ENCODE peak calls at places on chromosome 20, in five cellular contexts. One of them, this sample, is unnamed. For H3K4me1, the result is how much of the 10 kb centered on the place peaks cover.

GRCh38 chr20:47286681-47287080 is 69.8 kb downstream of the ZMYND8 start:
- DNase-seq in OCI-LY7: no peak
- DNase-seq in naive thymus-derived CD4-positive, alpha-beta T cell: no peak
- DNase-seq in endodermal cell: no peak
- DNase-seq in fibroblast of lung: no peak
- DNase-seq in this sample: no peak

GRCh38 chr20:6786548-6786947 is 19.1 kb downstream of the BMP2 start:
- DNase-seq in fibroblast of lung: no peak
- DNase-seq in naive thymus-derived CD4-positive, alpha-beta T cell: no peak
- DNase-seq in OCI-LY7: no peak
- DNase-seq in endodermal cell: no peak
- DNase-seq in this sample: no peak

GRCh38 chr20:24147479-24147878 is 158.9 kb upstream of the GGTLC1 start:
- DNase-seq in fibroblast of lung: no peak
- DNase-seq in OCI-LY7: no peak
- DNase-seq in naive thymus-derived CD4-positive, alpha-beta T cell: no peak
- DNase-seq in endodermal cell: no peak
- DNase-seq in this sample: no peak

GRCh38 chr20:31517373-31517772 is 3.1 kb downstream of the HM13 start:
- DNase-seq in naive thymus-derived CD4-positive, alpha-beta T cell: no peak
- DNase-seq in OCI-LY7: no peak
- DNase-seq in endodermal cell: peak
- DNase-seq in fibroblast of lung: peak
- DNase-seq in this sample: peak

GRCh38 chr20:55333798-55334197 is 671.5 kb downstream of the CBLN4 start:
- DNase-seq in naive thymus-derived CD4-positive, alpha-beta T cell: no peak
- DNase-seq in fibroblast of lung: no peak
- DNase-seq in OCI-LY7: no peak
- DNase-seq in endodermal cell: no peak
- DNase-seq in this sample: no peak

GRCh38 chr20:17992224-17992637 is 23.4 kb downstream of the MGME1 start:
- DNase-seq in fibroblast of lung: no peak
- DNase-seq in endodermal cell: no peak
- DNase-seq in naive thymus-derived CD4-positive, alpha-beta T cell: no peak
- DNase-seq in OCI-LY7: no peak
- DNase-seq in this sample: no peak

GRCh38 chr20:25310921-25311728 is 63.2 kb downstream of the PYGB start:
- DNase-seq in endodermal cell: no peak
- DNase-seq in naive thymus-derived CD4-positive, alpha-beta T cell: no peak
- DNase-seq in fibroblast of lung: peak
- DNase-seq in OCI-LY7: no peak
- DNase-seq in this sample: no peak

GRCh38 chr20:6560978-6561377 is 206.5 kb upstream of the BMP2 start:
- DNase-seq in OCI-LY7: no peak
- DNase-seq in fibroblast of lung: no peak
- DNase-seq in endodermal cell: no peak
- DNase-seq in naive thymus-derived CD4-positive, alpha-beta T cell: no peak
- DNase-seq in this sample: no peak

GRCh38 chr20:11754451-11754850 is 163.2 kb upstream of the BTBD3 start:
- DNase-seq in OCI-LY7: no peak
- DNase-seq in endodermal cell: no peak
- DNase-seq in naive thymus-derived CD4-positive, alpha-beta T cell: no peak
- DNase-seq in fibroblast of lung: no peak
- DNase-seq in this sample: no peak

GRCh38 chr20:3847419-3847940 is 846 bp downstream of the MAVS start:
- DNase-seq in fibroblast of lung: peak
- DNase-seq in endodermal cell: no peak
- DNase-seq in OCI-LY7: peak
- DNase-seq in naive thymus-derived CD4-positive, alpha-beta T cell: no peak
- DNase-seq in this sample: no peak

DNA sequence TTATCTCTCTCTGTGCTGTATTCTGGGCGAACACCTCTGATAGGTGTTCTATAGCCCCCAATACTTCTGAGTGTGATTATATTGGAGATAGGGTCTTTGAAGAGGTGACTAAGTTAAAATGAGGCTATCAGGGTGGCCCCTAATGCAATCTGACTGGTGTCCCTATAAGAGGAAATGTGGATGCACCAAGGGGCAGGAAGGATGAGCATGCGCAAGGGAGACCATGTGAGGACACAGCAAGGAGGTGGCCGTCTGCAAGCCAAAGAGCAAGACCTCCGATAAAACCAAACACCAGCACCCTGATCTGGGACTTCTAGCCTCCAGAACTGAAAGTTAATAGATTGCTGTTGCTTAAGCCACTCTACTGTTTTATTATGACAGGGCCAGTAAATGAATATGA is 69.2 kb downstream of the CHMP4B start:
- DNase-seq in OCI-LY7: no peak
- DNase-seq in endodermal cell: no peak
- DNase-seq in fibroblast of lung: no peak
- DNase-seq in naive thymus-derived CD4-positive, alpha-beta T cell: no peak
- DNase-seq in this sample: no peak
- H3K4me1 ChIP-seq in OCI-LY7: half or more
- H3K4me1 ChIP-seq in endodermal cell: under half
- H3K4me1 ChIP-seq in fibroblast of lung: under half
- H3K4me1 ChIP-seq in naive thymus-derived CD4-positive, alpha-beta T cell: under half
- H3K4me1 ChIP-seq in this sample: under half

GRCh38 chr20:63701329-63702035 is 5.0 kb downstream of the TNFRSF6B start:
- DNase-seq in naive thymus-derived CD4-positive, alpha-beta T cell: no peak
- DNase-seq in endodermal cell: no peak
- DNase-seq in OCI-LY7: no peak
- DNase-seq in fibroblast of lung: no peak
- DNase-seq in this sample: no peak

GRCh38 chr20:63699466-63700198 is 3.2 kb downstream of the TNFRSF6B start:
- DNase-seq in fibroblast of lung: no peak
- DNase-seq in naive thymus-derived CD4-positive, alpha-beta T cell: no peak
- DNase-seq in endodermal cell: peak
- DNase-seq in OCI-LY7: no peak
- DNase-seq in this sample: peak

GRCh38 chr20:63698739-63699465 is 2.5 kb downstream of the TNFRSF6B start:
- DNase-seq in endodermal cell: peak
- DNase-seq in OCI-LY7: no peak
- DNase-seq in fibroblast of lung: peak
- DNase-seq in naive thymus-derived CD4-positive, alpha-beta T cell: no peak
- DNase-seq in this sample: no peak

GRCh38 chr20:63701051-63701328 is 4.5 kb downstream of the TNFRSF6B start:
- DNase-seq in naive thymus-derived CD4-positive, alpha-beta T cell: no peak
- DNase-seq in endodermal cell: no peak
- DNase-seq in OCI-LY7: no peak
- DNase-seq in fibroblast of lung: no peak
- DNase-seq in this sample: no peak

GRCh38 chr20:63700199-63701050 is 4.0 kb downstream of the TNFRSF6B start:
- DNase-seq in OCI-LY7: no peak
- DNase-seq in fibroblast of lung: no peak
- DNase-seq in naive thymus-derived CD4-positive, alpha-beta T cell: no peak
- DNase-seq in endodermal cell: no peak
- DNase-seq in this sample: no peak
- H3K4me1 ChIP-seq in OCI-LY7: under half
- H3K4me1 ChIP-seq in fibroblast of lung: under half
- H3K4me1 ChIP-seq in naive thymus-derived CD4-positive, alpha-beta T cell: under half
- H3K4me1 ChIP-seq in endodermal cell: under half
- H3K4me1 ChIP-seq in this sample: half or more

GRCh38 chr20:58557713-58558335 is 42.6 kb upstream of the APCDD1L start:
- DNase-seq in endodermal cell: no peak
- DNase-seq in naive thymus-derived CD4-positive, alpha-beta T cell: no peak
- DNase-seq in fibroblast of lung: no peak
- DNase-seq in OCI-LY7: no peak
- DNase-seq in this sample: no peak
- H3K4me1 ChIP-seq in endodermal cell: under half
- H3K4me1 ChIP-seq in naive thymus-derived CD4-positive, alpha-beta T cell: under half
- H3K4me1 ChIP-seq in fibroblast of lung: under half
- H3K4me1 ChIP-seq in OCI-LY7: under half
- H3K4me1 ChIP-seq in this sample: under half

DNA sequence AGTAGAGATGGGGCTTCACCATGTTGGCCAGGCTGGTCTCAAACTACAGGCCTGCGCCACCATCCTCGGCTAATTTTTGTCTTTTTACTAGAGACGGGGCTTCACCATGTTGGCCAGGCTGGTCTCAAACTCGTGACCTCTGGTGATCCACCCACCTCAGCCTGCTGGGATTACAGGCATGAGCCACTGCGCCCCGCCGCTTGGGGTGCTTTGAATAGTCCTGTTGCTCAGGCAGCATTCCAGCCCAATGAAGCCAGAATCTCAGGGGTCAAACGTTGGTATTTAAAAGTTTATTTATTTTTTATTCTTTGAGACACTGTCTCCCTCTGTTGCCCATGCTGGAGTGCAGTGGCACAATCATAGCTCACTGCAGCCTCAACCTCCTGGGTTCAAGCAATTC is 11.3 kb downstream of the MOCS3 start:
- DNase-seq in OCI-LY7: no peak
- DNase-seq in naive thymus-derived CD4-positive, alpha-beta T cell: no peak
- DNase-seq in endodermal cell: no peak
- DNase-seq in fibroblast of lung: no peak
- DNase-seq in this sample: no peak
- H3K4me1 ChIP-seq in OCI-LY7: under half
- H3K4me1 ChIP-seq in naive thymus-derived CD4-positive, alpha-beta T cell: under half
- H3K4me1 ChIP-seq in endodermal cell: under half
- H3K4me1 ChIP-seq in fibroblast of lung: under half
- H3K4me1 ChIP-seq in this sample: under half

GRCh38 chr20:43944653-43945235 is 30.1 kb downstream of the TOX2 start:
- DNase-seq in OCI-LY7: no peak
- DNase-seq in endodermal cell: no peak
- DNase-seq in naive thymus-derived CD4-positive, alpha-beta T cell: no peak
- DNase-seq in fibroblast of lung: no peak
- DNase-seq in this sample: no peak
- H3K4me1 ChIP-seq in OCI-LY7: under half
- H3K4me1 ChIP-seq in endodermal cell: under half
- H3K4me1 ChIP-seq in naive thymus-derived CD4-positive, alpha-beta T cell: under half
- H3K4me1 ChIP-seq in fibroblast of lung: under half
- H3K4me1 ChIP-seq in this sample: under half

DNA sequence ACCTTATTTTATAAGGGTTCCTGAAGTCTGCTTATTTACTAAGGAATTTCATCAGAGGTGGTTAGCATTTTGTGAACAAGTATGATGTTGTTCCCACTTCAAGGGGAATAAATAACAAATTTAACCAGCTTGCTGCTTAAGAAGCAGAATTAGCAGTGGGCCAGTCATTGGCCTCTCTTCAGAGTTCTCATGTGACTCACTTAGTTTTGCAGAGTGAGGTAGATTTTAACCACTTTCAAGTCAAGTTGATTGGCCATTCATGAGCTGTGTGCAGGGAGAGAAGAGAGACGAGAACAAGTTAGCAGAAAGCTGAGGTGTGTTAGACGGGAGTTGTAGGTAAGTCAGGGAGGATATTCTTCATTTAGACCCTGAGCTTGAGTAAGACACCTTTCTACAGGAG is 18.1 kb downstream of the TOP1 start:
- DNase-seq in endodermal cell: no peak
- DNase-seq in fibroblast of lung: peak
- DNase-seq in OCI-LY7: no peak
- DNase-seq in naive thymus-derived CD4-positive, alpha-beta T cell: no peak
- DNase-seq in this sample: no peak
- H3K4me1 ChIP-seq in endodermal cell: under half
- H3K4me1 ChIP-seq in fibroblast of lung: under half
- H3K4me1 ChIP-seq in OCI-LY7: half or more
- H3K4me1 ChIP-seq in naive thymus-derived CD4-positive, alpha-beta T cell: half or more
- H3K4me1 ChIP-seq in this sample: under half

GRCh38 chr20:32649697-32650471 is 23.9 kb downstream of the C20orf203 start:
- DNase-seq in naive thymus-derived CD4-positive, alpha-beta T cell: no peak
- DNase-seq in fibroblast of lung: no peak
- DNase-seq in OCI-LY7: no peak
- DNase-seq in endodermal cell: peak
- DNase-seq in this sample: no peak

GRCh38 chr20:32648761-32649615 is 24.8 kb downstream of the C20orf203 start:
- DNase-seq in OCI-LY7: no peak
- DNase-seq in naive thymus-derived CD4-positive, alpha-beta T cell: no peak
- DNase-seq in fibroblast of lung: no peak
- DNase-seq in endodermal cell: peak
- DNase-seq in this sample: no peak

GRCh38 chr20:32645134-32645533 is 28.6 kb downstream of the C20orf203 start:
- DNase-seq in naive thymus-derived CD4-positive, alpha-beta T cell: no peak
- DNase-seq in OCI-LY7: no peak
- DNase-seq in fibroblast of lung: no peak
- DNase-seq in endodermal cell: no peak
- DNase-seq in this sample: no peak

GRCh38 chr20:32642257-32643046 is 31.3 kb downstream of the C20orf203 start:
- DNase-seq in naive thymus-derived CD4-positive, alpha-beta T cell: no peak
- DNase-seq in fibroblast of lung: no peak
- DNase-seq in OCI-LY7: no peak
- DNase-seq in endodermal cell: peak
- DNase-seq in this sample: no peak

DNA sequence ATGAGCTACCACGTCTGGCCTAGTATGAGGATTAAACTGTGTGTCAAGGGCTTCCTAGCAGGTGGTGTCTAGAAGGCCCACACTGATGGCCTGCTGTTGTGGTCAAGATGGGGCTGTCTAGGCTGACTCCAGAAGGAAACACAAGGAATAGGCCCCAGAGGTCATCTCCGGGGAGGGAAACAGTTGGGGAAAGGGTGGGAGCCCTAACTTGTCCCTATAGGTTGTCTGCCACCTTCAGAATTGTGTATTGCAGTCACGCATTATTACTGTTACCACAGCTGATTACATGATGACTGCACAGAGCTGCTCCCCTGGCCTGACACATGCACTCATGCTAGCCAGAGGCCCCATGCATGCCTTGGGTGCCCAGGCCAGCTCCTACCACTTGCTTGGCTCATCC is 27.3 kb downstream of the C20orf203 start:
- DNase-seq in fibroblast of lung: no peak
- DNase-seq in OCI-LY7: no peak
- DNase-seq in endodermal cell: peak
- DNase-seq in naive thymus-derived CD4-positive, alpha-beta T cell: no peak
- DNase-seq in this sample: no peak
- H3K4me1 ChIP-seq in fibroblast of lung: under half
- H3K4me1 ChIP-seq in OCI-LY7: under half
- H3K4me1 ChIP-seq in endodermal cell: under half
- H3K4me1 ChIP-seq in naive thymus-derived CD4-positive, alpha-beta T cell: under half
- H3K4me1 ChIP-seq in this sample: under half

DNA sequence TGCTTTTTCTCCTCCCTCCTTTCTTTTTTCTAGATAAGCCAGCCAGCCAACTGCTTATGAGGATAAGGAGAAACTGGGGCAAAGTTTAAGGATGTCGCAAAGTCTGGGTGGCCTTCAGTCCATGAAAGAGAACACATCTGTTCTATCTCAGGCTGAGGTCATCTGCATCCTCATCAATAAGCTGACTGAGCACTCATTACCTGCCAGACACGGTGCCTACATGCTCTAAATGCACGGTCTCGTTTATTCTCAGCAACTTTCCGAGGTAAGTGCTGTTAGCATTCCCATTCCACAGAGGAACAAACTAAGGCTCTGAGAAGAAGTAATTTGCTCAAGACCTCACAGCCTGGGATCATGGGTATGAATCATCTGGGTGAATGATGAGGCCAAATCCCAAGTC is 133.1 kb downstream of the BCAS1 start:
- DNase-seq in OCI-LY7: no peak
- DNase-seq in naive thymus-derived CD4-positive, alpha-beta T cell: no peak
- DNase-seq in fibroblast of lung: no peak
- DNase-seq in endodermal cell: no peak
- DNase-seq in this sample: no peak
- H3K4me1 ChIP-seq in OCI-LY7: half or more
- H3K4me1 ChIP-seq in naive thymus-derived CD4-positive, alpha-beta T cell: under half
- H3K4me1 ChIP-seq in fibroblast of lung: under half
- H3K4me1 ChIP-seq in endodermal cell: under half
- H3K4me1 ChIP-seq in this sample: half or more

GRCh38 chr20:41064377-41064776 is 35.8 kb downstream of the TOP1 start:
- DNase-seq in naive thymus-derived CD4-positive, alpha-beta T cell: no peak
- DNase-seq in OCI-LY7: no peak
- DNase-seq in fibroblast of lung: no peak
- DNase-seq in endodermal cell: no peak
- DNase-seq in this sample: no peak
- H3K4me1 ChIP-seq in naive thymus-derived CD4-positive, alpha-beta T cell: under half
- H3K4me1 ChIP-seq in OCI-LY7: under half
- H3K4me1 ChIP-seq in fibroblast of lung: under half
- H3K4me1 ChIP-seq in endodermal cell: under half
- H3K4me1 ChIP-seq in this sample: under half